ENCODE peak calls at places on chromosomes 5 and 9, in four cellular contexts. R, D, A and Q are unnamed samples.

GRCh38 chr5:141783599-141784296 is 94.5 kb downstream of the PCDH1 start:
- DNase-seq in R (no peak), D (no peak), A (no peak), Q (no peak)

GRCh38 chr9:134957165-134957944 is 39.6 kb upstream of the FCN1 start:
- DNase-seq in R (no peak), D (no peak), A (no peak), Q (no peak)

GRCh38 chr9:88076286-88077070 is 61.8 kb downstream of the SPATA31C2 start:
- DNase-seq in R (peak), D (peak), A (peak), Q (no peak)

GRCh38 chr9:14315754-14316573 is 2.0 kb upstream of the NFIB start:
- DNase-seq in R (no peak), D (peak), A (no peak), Q (no peak)

GRCh38 chr9:135167839-135168378 is 80.4 kb downstream of the OLFM1 start:
- DNase-seq in R (no peak), D (no peak), A (no peak), Q (no peak)

GRCh38 chr5:14413331-14413750 is 168.3 kb upstream of the OTULINL start:
- DNase-seq in R (no peak), D (no peak), A (no peak), Q (peak)

GRCh38 chr5:174320051-174320450 is 274.5 kb downstream of the NSG2 start:
- DNase-seq in R (no peak), D (no peak), A (no peak), Q (no peak)

GRCh38 chr5:59999056-59999455 is 105.5 kb upstream of the PDE4D start:
- DNase-seq in R (no peak), D (no peak), A (no peak), Q (no peak)

GRCh38 chr9:33076031-33076359 is 479 bp downstream of the SMU1 start:
- DNase-seq in R (no peak), D (no peak), A (no peak), Q (no peak)

GRCh38 chr5:174430940-174431339 is 293.4 kb upstream of the MSX2 start:
- DNase-seq in R (no peak), D (no peak), A (no peak), Q (no peak)

GRCh38 chr9:16361939-16362338 is 508.5 kb downstream of the BNC2 start:
- DNase-seq in R (no peak), D (no peak), A (no peak), Q (no peak)